ENCODE peak calls at places on chromosomes 6 and 20, in nine cellular contexts. O is NCI-H1436, M is HFFc6, J is right cardiac atrium, F is HEK293T, G is T-helper 17 cell, I is NCI-H460, D is iris pigment epithelial cell, C is RPMI8226. N is an unnamed sample.

GRCh38 chr20:50222568-50223320 is 32.1 kb downstream of the CEBPB start:
- DNase-seq in O (no peak), M (no peak), J (no peak), F (no peak), G (no peak), I (no peak), D (no peak), C (no peak), N (no peak)

GRCh38 chr20:53611449-53611894 is 17.8 kb upstream of the ZNF217 start:
- DNase-seq in O (no peak), M (peak; percentile 96), J (no peak), F (peak; percentile 26), G (no peak), I (peak; percentile 93), D (peak; percentile 98), C (peak; percentile 39), N (no peak)

GRCh38 chr20:21509597-21510331 is 4.1 kb downstream of the NKX2-2 start:
- DNase-seq in O (no peak), M (peak; percentile 66), J (no peak), F (no peak), G (no peak), I (no peak), D (no peak), C (peak; percentile 33), N (no peak)

GRCh38 chr6:68497927-68498326 is 137.2 kb upstream of the ADGRB3 start:
- DNase-seq in O (no peak), M (no peak), J (no peak), F (no peak), G (no peak), I (no peak), D (peak; percentile 25), C (no peak), N (no peak)

GRCh38 chr20:25269057-25269832 is 21.4 kb downstream of the PYGB start:
- DNase-seq in O (no peak), M (no peak), J (no peak), F (no peak), G (no peak), I (no peak), D (no peak), C (no peak), N (no peak)

GRCh38 chr6:157657754-157658153 is 165.3 kb upstream of the SNX9 start:
- DNase-seq in O (no peak), M (no peak), J (no peak), F (no peak), G (no peak), I (no peak), D (no peak), C (no peak), N (no peak)

GRCh38 chr6:166097914-166098522 is 69.6 kb downstream of the TBXT start:
- DNase-seq in O (no peak), M (no peak), J (peak; percentile 91), F (peak; percentile 89), G (no peak), I (peak; percentile 81), D (peak; percentile 80), C (peak; percentile 45), N (peak; percentile 78)

GRCh38 chr6:5550631-5551030 is 289.3 kb downstream of the FARS2 start:
- DNase-seq in O (no peak), M (no peak), J (no peak), F (no peak), G (no peak), I (no peak), D (no peak), C (no peak), N (no peak)

GRCh38 chr6:5747379-5747778 is 259.3 kb downstream of the NRN1 start:
- DNase-seq in O (no peak), M (no peak), J (no peak), F (no peak), G (no peak), I (no peak), D (no peak), C (no peak), N (no peak)

GRCh38 chr20:36823126-36823525 is 49.6 kb upstream of the DSN1 start:
- DNase-seq in O (no peak), M (no peak), J (no peak), F (no peak), G (no peak), I (no peak), D (no peak), C (no peak), N (no peak)

GRCh38 chr6:116126032-116126431 is at the start of gene COL10A1:
- DNase-seq in O (no peak), M (no peak), J (no peak), F (no peak), G (no peak), I (no peak), D (no peak), C (no peak), N (no peak)